ENCODE peak calls at places on chromosome X, in ten cellular contexts. One of them, this sample, is unnamed.

GRCh38 chrX:23694606-23695005 is 27.3 kb downstream of the PRDX4 start:
- DNase-seq in stimulated activated CD4-positive, alpha-beta T cell treated with anti-CD3 and anti-CD28 coated beads, Interleukin-1b, Interleukin-23, amount 100 ng/mL, for 48 hours: peak; percentile 10
- DNase-seq in GM10248: peak; percentile 67
- DNase-seq in NCI-H1105: peak; percentile 19
- DNase-seq in cardiac fibroblast: peak; percentile 68
- DNase-seq in iPS DF 19.7: no peak
- DNase-seq in stimulated activated CD8-positive, alpha-beta memory T cell treated with anti-CD3 and anti-CD28 coated beads, Interleukin-2, amount 100 ng/mL, for 1 hour: no peak
- DNase-seq in fibroblast of gingiva: peak; percentile 23
- DNase-seq in K562: peak; percentile 47
- DNase-seq in fibroblast of lung: peak; percentile 37
- DNase-seq in this sample: no peak

GRCh38 chrX:71928856-71929255 is 18.2 kb downstream of the NHSL2 start:
- DNase-seq in stimulated activated CD4-positive, alpha-beta T cell treated with anti-CD3 and anti-CD28 coated beads, Interleukin-1b, Interleukin-23, amount 100 ng/mL, for 48 hours: no peak
- DNase-seq in GM10248: no peak
- DNase-seq in NCI-H1105: no peak
- DNase-seq in cardiac fibroblast: no peak
- DNase-seq in iPS DF 19.7: no peak
- DNase-seq in stimulated activated CD8-positive, alpha-beta memory T cell treated with anti-CD3 and anti-CD28 coated beads, Interleukin-2, amount 100 ng/mL, for 1 hour: no peak
- DNase-seq in fibroblast of gingiva: no peak
- DNase-seq in K562: no peak
- DNase-seq in fibroblast of lung: no peak
- DNase-seq in this sample: no peak

GRCh38 chrX:135432453-135432852 is 10.7 kb downstream of the SMIM10L2A start:
- DNase-seq in stimulated activated CD4-positive, alpha-beta T cell treated with anti-CD3 and anti-CD28 coated beads, Interleukin-1b, Interleukin-23, amount 100 ng/mL, for 48 hours: no peak
- DNase-seq in GM10248: no peak
- DNase-seq in NCI-H1105: no peak
- DNase-seq in cardiac fibroblast: no peak
- DNase-seq in iPS DF 19.7: no peak
- DNase-seq in stimulated activated CD8-positive, alpha-beta memory T cell treated with anti-CD3 and anti-CD28 coated beads, Interleukin-2, amount 100 ng/mL, for 1 hour: no peak
- DNase-seq in fibroblast of gingiva: no peak
- DNase-seq in K562: no peak
- DNase-seq in fibroblast of lung: no peak
- DNase-seq in this sample: no peak

GRCh38 chrX:22122510-22122909 is 90.4 kb downstream of the PHEX start:
- DNase-seq in stimulated activated CD4-positive, alpha-beta T cell treated with anti-CD3 and anti-CD28 coated beads, Interleukin-1b, Interleukin-23, amount 100 ng/mL, for 48 hours: no peak
- DNase-seq in GM10248: no peak
- DNase-seq in NCI-H1105: no peak
- DNase-seq in cardiac fibroblast: peak; percentile 87
- DNase-seq in iPS DF 19.7: no peak
- DNase-seq in stimulated activated CD8-positive, alpha-beta memory T cell treated with anti-CD3 and anti-CD28 coated beads, Interleukin-2, amount 100 ng/mL, for 1 hour: no peak
- DNase-seq in fibroblast of gingiva: peak; percentile 81
- DNase-seq in K562: no peak
- DNase-seq in fibroblast of lung: peak; percentile 82
- DNase-seq in this sample: no peak

GRCh38 chrX:47278684-47279083 is 45.9 kb downstream of the USP11 start:
- DNase-seq in stimulated activated CD4-positive, alpha-beta T cell treated with anti-CD3 and anti-CD28 coated beads, Interleukin-1b, Interleukin-23, amount 100 ng/mL, for 48 hours: no peak
- DNase-seq in GM10248: no peak
- DNase-seq in NCI-H1105: no peak
- DNase-seq in cardiac fibroblast: peak; percentile 65
- DNase-seq in iPS DF 19.7: no peak
- DNase-seq in stimulated activated CD8-positive, alpha-beta memory T cell treated with anti-CD3 and anti-CD28 coated beads, Interleukin-2, amount 100 ng/mL, for 1 hour: no peak
- DNase-seq in fibroblast of gingiva: peak; percentile 40
- DNase-seq in K562: no peak
- DNase-seq in fibroblast of lung: peak; percentile 61
- DNase-seq in this sample: no peak

GRCh38 chrX:105653891-105654290 is 168.4 kb upstream of the NRK start:
- DNase-seq in stimulated activated CD4-positive, alpha-beta T cell treated with anti-CD3 and anti-CD28 coated beads, Interleukin-1b, Interleukin-23, amount 100 ng/mL, for 48 hours: no peak
- DNase-seq in GM10248: no peak
- DNase-seq in NCI-H1105: no peak
- DNase-seq in cardiac fibroblast: peak; percentile 31
- DNase-seq in iPS DF 19.7: no peak
- DNase-seq in stimulated activated CD8-positive, alpha-beta memory T cell treated with anti-CD3 and anti-CD28 coated beads, Interleukin-2, amount 100 ng/mL, for 1 hour: no peak
- DNase-seq in fibroblast of gingiva: no peak
- DNase-seq in K562: no peak
- DNase-seq in fibroblast of lung: peak; percentile 42
- DNase-seq in this sample: no peak

GRCh38 chrX:11996810-11997209 is 141.5 kb upstream of the FRMPD4 start:
- DNase-seq in stimulated activated CD4-positive, alpha-beta T cell treated with anti-CD3 and anti-CD28 coated beads, Interleukin-1b, Interleukin-23, amount 100 ng/mL, for 48 hours: no peak
- DNase-seq in GM10248: no peak
- DNase-seq in NCI-H1105: no peak
- DNase-seq in cardiac fibroblast: no peak
- DNase-seq in iPS DF 19.7: no peak
- DNase-seq in stimulated activated CD8-positive, alpha-beta memory T cell treated with anti-CD3 and anti-CD28 coated beads, Interleukin-2, amount 100 ng/mL, for 1 hour: no peak
- DNase-seq in fibroblast of gingiva: no peak
- DNase-seq in K562: no peak
- DNase-seq in fibroblast of lung: no peak
- DNase-seq in this sample: no peak

GRCh38 chrX:10240918-10241317 is 84.1 kb downstream of the CLCN4 start:
- DNase-seq in stimulated activated CD4-positive, alpha-beta T cell treated with anti-CD3 and anti-CD28 coated beads, Interleukin-1b, Interleukin-23, amount 100 ng/mL, for 48 hours: no peak
- DNase-seq in GM10248: no peak
- DNase-seq in NCI-H1105: no peak
- DNase-seq in cardiac fibroblast: peak; percentile 86
- DNase-seq in iPS DF 19.7: no peak
- DNase-seq in stimulated activated CD8-positive, alpha-beta memory T cell treated with anti-CD3 and anti-CD28 coated beads, Interleukin-2, amount 100 ng/mL, for 1 hour: no peak
- DNase-seq in fibroblast of gingiva: peak; percentile 75
- DNase-seq in K562: no peak
- DNase-seq in fibroblast of lung: peak; percentile 90
- DNase-seq in this sample: no peak

GRCh38 chrX:100731441-100732281 is at the start of gene SYTL4:
- DNase-seq in stimulated activated CD4-positive, alpha-beta T cell treated with anti-CD3 and anti-CD28 coated beads, Interleukin-1b, Interleukin-23, amount 100 ng/mL, for 48 hours: no peak
- DNase-seq in GM10248: peak; percentile 12
- DNase-seq in NCI-H1105: no peak
- DNase-seq in cardiac fibroblast: peak; percentile 9
- DNase-seq in iPS DF 19.7: peak; percentile 2
- DNase-seq in stimulated activated CD8-positive, alpha-beta memory T cell treated with anti-CD3 and anti-CD28 coated beads, Interleukin-2, amount 100 ng/mL, for 1 hour: no peak
- DNase-seq in fibroblast of gingiva: peak; percentile 2
- DNase-seq in K562: peak; percentile 38
- DNase-seq in fibroblast of lung: peak; percentile 11
- DNase-seq in this sample: no peak

GRCh38 chrX:153687121-153688039 is at the start of gene SLC6A8:
- DNase-seq in stimulated activated CD4-positive, alpha-beta T cell treated with anti-CD3 and anti-CD28 coated beads, Interleukin-1b, Interleukin-23, amount 100 ng/mL, for 48 hours: no peak
- DNase-seq in GM10248: no peak
- DNase-seq in NCI-H1105: peak; percentile 80
- DNase-seq in cardiac fibroblast: peak; percentile 54
- DNase-seq in iPS DF 19.7: no peak
- DNase-seq in stimulated activated CD8-positive, alpha-beta memory T cell treated with anti-CD3 and anti-CD28 coated beads, Interleukin-2, amount 100 ng/mL, for 1 hour: no peak
- DNase-seq in fibroblast of gingiva: peak; percentile 70
- DNase-seq in K562: peak; percentile 78
- DNase-seq in fibroblast of lung: peak; percentile 53
- DNase-seq in this sample: peak; percentile 39

GRCh38 chrX:99914676-99915075 is 495.4 kb downstream of the PCDH19 start:
- DNase-seq in stimulated activated CD4-positive, alpha-beta T cell treated with anti-CD3 and anti-CD28 coated beads, Interleukin-1b, Interleukin-23, amount 100 ng/mL, for 48 hours: no peak
- DNase-seq in GM10248: no peak
- DNase-seq in NCI-H1105: peak; percentile 2
- DNase-seq in cardiac fibroblast: no peak
- DNase-seq in iPS DF 19.7: no peak
- DNase-seq in stimulated activated CD8-positive, alpha-beta memory T cell treated with anti-CD3 and anti-CD28 coated beads, Interleukin-2, amount 100 ng/mL, for 1 hour: no peak
- DNase-seq in fibroblast of gingiva: no peak
- DNase-seq in K562: no peak
- DNase-seq in fibroblast of lung: no peak
- DNase-seq in this sample: no peak

GRCh38 chrX:18956322-18957032 is 27.4 kb downstream of the PHKA2 start:
- DNase-seq in stimulated activated CD4-positive, alpha-beta T cell treated with anti-CD3 and anti-CD28 coated beads, Interleukin-1b, Interleukin-23, amount 100 ng/mL, for 48 hours: no peak
- DNase-seq in GM10248: no peak
- DNase-seq in NCI-H1105: no peak
- DNase-seq in cardiac fibroblast: no peak
- DNase-seq in iPS DF 19.7: no peak
- DNase-seq in stimulated activated CD8-positive, alpha-beta memory T cell treated with anti-CD3 and anti-CD28 coated beads, Interleukin-2, amount 100 ng/mL, for 1 hour: no peak
- DNase-seq in fibroblast of gingiva: no peak
- DNase-seq in K562: no peak
- DNase-seq in fibroblast of lung: no peak
- DNase-seq in this sample: no peak

GRCh38 chrX:96372313-96373046 is 312.2 kb upstream of the DIAPH2 start:
- DNase-seq in stimulated activated CD4-positive, alpha-beta T cell treated with anti-CD3 and anti-CD28 coated beads, Interleukin-1b, Interleukin-23, amount 100 ng/mL, for 48 hours: no peak
- DNase-seq in GM10248: peak; percentile 15
- DNase-seq in NCI-H1105: peak; percentile 0
- DNase-seq in cardiac fibroblast: peak; percentile 74
- DNase-seq in iPS DF 19.7: no peak
- DNase-seq in stimulated activated CD8-positive, alpha-beta memory T cell treated with anti-CD3 and anti-CD28 coated beads, Interleukin-2, amount 100 ng/mL, for 1 hour: no peak
- DNase-seq in fibroblast of gingiva: peak; percentile 56
- DNase-seq in K562: no peak
- DNase-seq in fibroblast of lung: peak; percentile 12
- DNase-seq in this sample: no peak

GRCh38 chrX:22760513-22761057 is 239.2 kb upstream of the DDX53 start:
- DNase-seq in stimulated activated CD4-positive, alpha-beta T cell treated with anti-CD3 and anti-CD28 coated beads, Interleukin-1b, Interleukin-23, amount 100 ng/mL, for 48 hours: no peak
- DNase-seq in GM10248: no peak
- DNase-seq in NCI-H1105: no peak
- DNase-seq in cardiac fibroblast: no peak
- DNase-seq in iPS DF 19.7: no peak
- DNase-seq in stimulated activated CD8-positive, alpha-beta memory T cell treated with anti-CD3 and anti-CD28 coated beads, Interleukin-2, amount 100 ng/mL, for 1 hour: no peak
- DNase-seq in fibroblast of gingiva: no peak
- DNase-seq in K562: no peak
- DNase-seq in fibroblast of lung: no peak
- DNase-seq in this sample: no peak

GRCh38 chrX:125492439-125492838 is 172.8 kb downstream of the TEX13C start:
- DNase-seq in stimulated activated CD4-positive, alpha-beta T cell treated with anti-CD3 and anti-CD28 coated beads, Interleukin-1b, Interleukin-23, amount 100 ng/mL, for 48 hours: no peak
- DNase-seq in GM10248: no peak
- DNase-seq in NCI-H1105: no peak
- DNase-seq in cardiac fibroblast: peak; percentile 0
- DNase-seq in iPS DF 19.7: no peak
- DNase-seq in stimulated activated CD8-positive, alpha-beta memory T cell treated with anti-CD3 and anti-CD28 coated beads, Interleukin-2, amount 100 ng/mL, for 1 hour: no peak
- DNase-seq in fibroblast of gingiva: no peak
- DNase-seq in K562: peak; percentile 31
- DNase-seq in fibroblast of lung: no peak
- DNase-seq in this sample: no peak

GRCh38 chrX:30643313-30643821 is 9.9 kb upstream of the GK start:
- DNase-seq in stimulated activated CD4-positive, alpha-beta T cell treated with anti-CD3 and anti-CD28 coated beads, Interleukin-1b, Interleukin-23, amount 100 ng/mL, for 48 hours: no peak
- DNase-seq in GM10248: no peak
- DNase-seq in NCI-H1105: no peak
- DNase-seq in cardiac fibroblast: peak; percentile 88
- DNase-seq in iPS DF 19.7: no peak
- DNase-seq in stimulated activated CD8-positive, alpha-beta memory T cell treated with anti-CD3 and anti-CD28 coated beads, Interleukin-2, amount 100 ng/mL, for 1 hour: no peak
- DNase-seq in fibroblast of gingiva: peak; percentile 87
- DNase-seq in K562: no peak
- DNase-seq in fibroblast of lung: peak; percentile 9
- DNase-seq in this sample: no peak